ENCODE peak calls at places on chromosomes 7 and 10, in eight cellular contexts. U is IMR-90; L is left ventricle myocardium inferior; P is PC-3; I is fibroblast of lung; R is heart left ventricle; W is H9; J is CD8-positive, alpha-beta memory T cell. N is an unnamed sample. For H3K4me1, the result is how much of the 10 kb centered on the place peaks cover.

GRCh38 chr7:91314591-91315323 is 50.5 kb downstream of the FZD1 start:
- DNase-seq in U (no peak), L (no peak), P (peak), I (no peak), R (no peak), W (no peak), J (no peak), N (no peak)

GRCh38 chr7:27161214-27161720 is 4.1 kb downstream of the HOXA9 start:
- DNase-seq in U (no peak), L (peak), P (no peak), I (no peak), R (peak), W (no peak), J (no peak), N (peak)

GRCh38 chr7:27515933-27516332 is 146.8 kb downstream of the HIBADH start:
- DNase-seq in U (no peak), L (no peak), P (peak), I (no peak), R (no peak), W (no peak), J (no peak), N (no peak)

GRCh38 chr7:144437370-144438191 is 34.1 kb upstream of the NOBOX start:
- DNase-seq in U (peak), L (no peak), P (peak), I (peak), R (peak), W (peak), J (peak), N (no peak)

GRCh38 chr7:27079234-27079975 is 16.4 kb downstream of the HOXA1 start:
- DNase-seq in U (no peak), L (no peak), P (peak), I (no peak), R (no peak), W (no peak), J (no peak), N (no peak)

GRCh38 chr7:157854066-157854891 is 517.5 kb downstream of the DNAJB6 start:
- DNase-seq in U (no peak), L (peak), P (no peak), I (no peak), R (peak), W (no peak), J (no peak), N (peak)

GRCh38 chr7:50822716-50823115 is 40.0 kb upstream of the GRB10 start:
- DNase-seq in U (peak), L (no peak), P (peak), I (no peak), R (no peak), W (no peak), J (no peak), N (no peak)

GRCh38 chr10:3955493-3955892 is 170.5 kb upstream of the KLF6 start:
- DNase-seq in U (peak), L (no peak), P (no peak), I (no peak), R (no peak), W (peak), J (no peak), N (no peak)

GRCh38 chr7:105046414-105046813 is 32.4 kb downstream of the KMT2E start:
- DNase-seq in U (peak), L (no peak), P (peak), I (peak), R (no peak), W (no peak), J (no peak), N (no peak)

GRCh38 chr7:155308330-155309020 is 10.8 kb downstream of the INSIG1 start:
- DNase-seq in U (no peak), L (no peak), P (no peak), I (no peak), R (no peak), W (no peak), J (no peak), N (no peak)

GRCh38 chr7:94650652-94651051 is 5.3 kb downstream of the SGCE start:
- DNase-seq in U (no peak), L (no peak), P (no peak), I (no peak), R (no peak), W (no peak), J (no peak), N (no peak)

GRCh38 chr10:16756561-16757221 is 60.5 kb downstream of the RSU1 start:
- DNase-seq in U (peak), L (no peak), P (no peak), I (peak), R (no peak), W (no peak), J (no peak), N (no peak)

GRCh38 chr10:78775891-78776290 is 292.9 kb upstream of the ZMIZ1 start:
- DNase-seq in U (no peak), L (no peak), P (no peak), I (no peak), R (no peak), W (no peak), J (no peak), N (no peak)

GRCh38 chr7:128076831-128077271 is 45.6 kb upstream of the LRRC4 start:
- DNase-seq in U (no peak), L (peak), P (no peak), I (peak), R (peak), W (no peak), J (no peak), N (no peak)

GRCh38 chr7:2173184-2173827 is 59.4 kb downstream of the MAD1L1 start:
- DNase-seq in U (no peak), L (no peak), P (no peak), I (no peak), R (no peak), W (no peak), J (no peak), N (no peak)

GRCh38 chr10:80284522-80284921 is 4.9 kb downstream of the MAT1A start:
- DNase-seq in U (no peak), L (no peak), P (no peak), I (no peak), R (no peak), W (no peak), J (no peak), N (no peak)

GRCh38 chr7:129862672-129863071 is 90.1 kb downstream of the UBE2H start:
- DNase-seq in U (no peak), L (no peak), P (no peak), I (no peak), R (peak), W (no peak), J (no peak), N (no peak)

GRCh38 chr7:87933953-87934698 is at the start of gene ADAM22:
- DNase-seq in U (peak), L (peak), P (peak), I (peak), R (peak), W (peak), J (peak), N (peak)

GRCh38 chr7:26182283-26182682 is 18.3 kb downstream of the HNRNPA2B1 start:
- DNase-seq in U (no peak), L (no peak), P (peak), I (no peak), R (no peak), W (no peak), J (no peak), N (no peak)

GRCh38 chr7:75688200-75689136 is 50.3 kb downstream of the HIP1 start:
- DNase-seq in U (no peak), L (peak), P (no peak), I (no peak), R (peak), W (no peak), J (no peak), N (no peak)

GRCh38 chr10:8296090-8296741 is 241.7 kb downstream of the GATA3 start:
- DNase-seq in U (no peak), L (no peak), P (no peak), I (no peak), R (no peak), W (peak), J (no peak), N (no peak)

GRCh38 chr7:5682889-5683670 is 98.4 kb downstream of the RNF216 start:
- DNase-seq in U (no peak), L (no peak), P (no peak), I (no peak), R (no peak), W (no peak), J (peak), N (no peak)

GRCh38 chr7:42456756-42457276 is 219.8 kb upstream of the GLI3 start:
- DNase-seq in U (no peak), L (no peak), P (peak), I (no peak), R (no peak), W (no peak), J (no peak), N (no peak)

GRCh38 chr10:49154641-49155040 is 20.8 kb upstream of the FAM170B start:
- DNase-seq in U (no peak), L (no peak), P (no peak), I (no peak), R (no peak), W (no peak), J (no peak), N (no peak)

GRCh38 chr7:106314875-106315274 is 30.1 kb upstream of the NAMPT start:
- DNase-seq in U (no peak), L (no peak), P (no peak), I (no peak), R (no peak), W (no peak), J (no peak), N (no peak)

GRCh38 chr7:49852619-49853462 is 79.4 kb downstream of the VWC2 start:
- DNase-seq in U (peak), L (no peak), P (peak), I (peak), R (no peak), W (peak), J (no peak), N (no peak)

GRCh38 chr7:133650067-133650466 is 397.2 kb downstream of the EXOC4 start:
- DNase-seq in U (peak), L (no peak), P (no peak), I (peak), R (no peak), W (no peak), J (no peak), N (no peak)

GRCh38 chr10:88702848-88703597 is 3.0 kb upstream of the LIPK start:
- DNase-seq in U (peak), L (no peak), P (no peak), I (no peak), R (no peak), W (peak), J (no peak), N (no peak)

GRCh38 chr10:13352519-13352918 is 4.4 kb upstream of the SEPHS1 start:
- DNase-seq in U (no peak), L (no peak), P (no peak), I (no peak), R (no peak), W (peak), J (no peak), N (no peak)

GRCh38 chr7:74284781-74285259 is 4.4 kb upstream of the CLIP2 start:
- DNase-seq in U (no peak), L (no peak), P (no peak), I (no peak), R (no peak), W (no peak), J (no peak), N (no peak)

GRCh38 chr10:27410153-27410552 is 94.0 kb upstream of the RAB18 start:
- DNase-seq in U (no peak), L (no peak), P (no peak), I (no peak), R (no peak), W (no peak), J (no peak), N (no peak)

GRCh38 chr7:151759591-151760042 is 117.3 kb downstream of the PRKAG2 start:
- DNase-seq in U (peak), L (peak), P (peak), I (peak), R (peak), W (peak), J (peak), N (peak)

DNA sequence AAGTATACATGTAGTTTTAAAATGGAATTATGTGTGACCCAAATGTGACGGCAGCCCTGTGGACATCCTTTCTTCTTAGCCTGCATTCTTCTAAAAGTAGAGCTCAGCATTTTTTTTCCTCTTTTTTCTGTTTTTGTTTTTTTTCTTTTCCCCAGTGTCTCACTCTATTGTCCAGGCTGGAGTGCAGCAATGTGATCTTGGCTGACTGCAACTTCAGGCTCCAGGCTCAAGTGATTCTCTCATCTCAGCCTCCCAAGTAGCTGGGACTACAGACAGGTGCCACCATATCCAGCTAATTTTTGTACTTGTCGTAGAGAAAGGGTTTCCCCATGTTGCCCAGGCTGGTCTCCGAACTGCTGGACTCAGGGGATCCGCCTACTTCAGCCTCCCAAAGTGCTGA is 339.0 kb downstream of the GALNT17 start:
- DNase-seq in U (no peak), L (no peak), P (no peak), I (no peak), R (no peak), W (no peak), J (no peak), N (no peak)
- H3K4me1 ChIP-seq in U (under half), L (under half), P (under half), I (under half), R (under half), W (under half), J (under half), N (under half)

DNA sequence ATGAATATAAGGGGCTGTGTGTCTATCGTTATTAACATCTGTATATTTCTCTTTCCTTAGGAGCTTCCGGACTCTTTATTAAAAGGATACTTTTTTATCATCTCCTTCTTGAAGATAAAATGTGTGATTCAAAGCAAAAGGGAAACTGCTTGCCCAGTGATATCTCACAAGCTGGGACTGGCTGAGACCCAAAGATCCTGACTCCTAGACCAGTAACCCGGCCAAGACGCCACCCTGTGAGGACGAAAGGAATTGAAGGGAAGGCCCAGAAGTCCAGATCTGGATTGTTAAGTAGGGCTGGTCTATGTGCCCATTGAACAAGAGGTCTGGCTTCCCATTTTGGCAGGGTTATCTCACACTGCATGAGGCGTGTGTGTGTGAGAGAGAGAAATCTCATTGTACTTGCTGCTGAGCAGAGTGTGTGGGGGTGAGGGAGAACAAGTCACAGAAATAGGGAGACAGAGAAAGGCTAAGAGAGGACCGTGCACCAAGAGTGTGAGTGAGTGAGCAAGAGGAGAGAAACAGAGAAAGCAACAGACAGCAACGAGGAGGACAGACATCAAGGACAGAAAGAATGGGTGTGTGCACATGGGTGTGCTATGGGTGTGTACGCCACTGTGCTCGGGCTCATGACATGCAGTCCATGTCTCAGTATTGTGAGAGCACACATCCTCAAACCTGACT is 75.4 kb downstream of the PLXNA4 start:
- DNase-seq in U (no peak), L (peak), P (peak), I (peak), R (peak), W (peak), J (no peak), N (peak)
- H3K4me1 ChIP-seq in U (under half), L (under half), P (under half), I (under half), R (under half), W (under half), J (under half), N (under half)

GRCh38 chr7:131234719-131235488 is 92.8 kb upstream of the MKLN1 start:
- DNase-seq in U (peak), L (no peak), P (no peak), I (no peak), R (no peak), W (no peak), J (no peak), N (no peak)
- H3K4me1 ChIP-seq in U (under half), L (under half), P (under half), I (under half), R (under half), W (under half), J (under half), N (under half)

GRCh38 chr10:15719899-15720634 is at the start of gene ITGA8:
- DNase-seq in U (no peak), L (no peak), P (no peak), I (peak), R (peak), W (peak), J (no peak), N (no peak)

GRCh38 chr10:15715619-15716227 is 4.0 kb downstream of the ITGA8 start:
- DNase-seq in U (no peak), L (no peak), P (peak), I (peak), R (no peak), W (no peak), J (no peak), N (no peak)

GRCh38 chr10:15719062-15719898 is 442 bp downstream of the ITGA8 start:
- DNase-seq in U (no peak), L (no peak), P (no peak), I (peak), R (no peak), W (peak), J (no peak), N (no peak)

GRCh38 chr10:15720635-15721310 is 1.1 kb upstream of the ITGA8 start:
- DNase-seq in U (no peak), L (no peak), P (no peak), I (no peak), R (no peak), W (no peak), J (no peak), N (no peak)

GRCh38 chr10:15718495-15719061 is 1.1 kb downstream of the ITGA8 start:
- DNase-seq in U (no peak), L (no peak), P (no peak), I (no peak), R (no peak), W (peak), J (no peak), N (no peak)
- H3K4me1 ChIP-seq in U (under half), L (under half), P (under half), I (under half), R (under half), W (under half), J (under half), N (under half)

DNA sequence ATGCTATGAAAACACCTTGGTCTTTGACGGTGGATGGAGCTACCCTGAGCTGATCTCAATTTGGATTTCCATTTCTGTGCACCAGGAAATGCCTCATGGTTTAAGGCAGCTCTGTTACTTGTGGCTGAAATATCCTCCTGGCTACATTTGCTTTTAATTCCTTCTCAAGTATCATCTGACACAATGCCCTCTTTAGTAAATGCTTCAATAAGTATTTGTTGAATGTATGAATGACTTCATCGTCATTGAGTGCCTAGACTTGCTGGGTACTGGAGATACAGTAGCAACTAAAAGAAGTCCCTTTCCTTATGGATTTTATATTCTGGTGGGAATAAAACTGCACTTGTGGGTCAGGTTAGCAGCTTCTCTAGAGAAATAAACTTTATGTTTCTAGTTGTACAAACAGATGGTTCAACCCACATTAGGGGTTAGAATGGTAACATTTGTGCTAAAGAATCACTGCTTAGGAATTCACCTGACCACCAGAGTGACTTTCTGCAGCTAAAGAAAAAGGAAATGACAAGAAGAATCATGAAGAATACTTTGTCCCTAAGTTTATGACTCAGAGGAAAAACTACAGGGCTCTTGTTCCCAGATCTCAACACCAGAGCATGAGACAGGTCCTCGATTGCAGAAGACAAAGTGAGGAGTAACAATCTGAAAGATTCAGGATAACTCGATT is 21.8 kb upstream of the SMNDC1 start:
- DNase-seq in U (peak), L (no peak), P (peak), I (peak), R (no peak), W (no peak), J (no peak), N (no peak)
- H3K4me1 ChIP-seq in U (under half), L (under half), P (under half), I (under half), R (under half), W (under half), J (under half), N (under half)

GRCh38 chr10:33326897-33327296 is 7.6 kb downstream of the NRP1 start:
- DNase-seq in U (no peak), L (no peak), P (no peak), I (peak), R (no peak), W (no peak), J (no peak), N (no peak)
- H3K4me1 ChIP-seq in U (under half), L (half or more), P (half or more), I (under half), R (under half), W (under half), J (under half), N (half or more)

GRCh38 chr7:55058314-55058713 is 39.5 kb downstream of the EGFR start:
- DNase-seq in U (no peak), L (no peak), P (no peak), I (no peak), R (no peak), W (no peak), J (no peak), N (no peak)
- H3K4me1 ChIP-seq in U (under half), L (under half), P (under half), I (under half), R (under half), W (under half), J (under half), N (under half)

N was measured in gastrocnemius medialis.